ENCODE peak calls at places on chromosome 10, in seven cellular contexts. One of them, this sample, is unnamed.

GRCh38 chr10:24255907-24256306 is 47.0 kb downstream of the KIAA1217 start:
- DNase-seq in left ventricle myocardium inferior: peak
- DNase-seq in GM12891: no peak
- DNase-seq in NCI-H748 treated with DMSO at 0.1 percent for 48 hours: no peak
- DNase-seq in stimulated activated CD4-positive, alpha-beta T cell treated with anti-CD3 and anti-CD28 coated beads, Interleukin-2, amount 100 ng/mL, for 48 hours: no peak
- DNase-seq in NCI-H1092 treated with DMSO at 0.1 percent for 48 hours: no peak
- DNase-seq in NCI-H1105: no peak
- DNase-seq in this sample: no peak

GRCh38 chr10:21265622-21266021 is 259.9 kb downstream of the SKIDA1 start:
- DNase-seq in stimulated activated CD4-positive, alpha-beta T cell treated with anti-CD3 and anti-CD28 coated beads, Interleukin-2, amount 100 ng/mL, for 48 hours: no peak
- DNase-seq in NCI-H748 treated with DMSO at 0.1 percent for 48 hours: no peak
- DNase-seq in NCI-H1105: no peak
- DNase-seq in left ventricle myocardium inferior: no peak
- DNase-seq in GM12891: no peak
- DNase-seq in NCI-H1092 treated with DMSO at 0.1 percent for 48 hours: no peak
- DNase-seq in this sample: no peak

GRCh38 chr10:132142396-132143161 is 44.2 kb upstream of the DPYSL4 start:
- DNase-seq in NCI-H1092 treated with DMSO at 0.1 percent for 48 hours: peak
- DNase-seq in left ventricle myocardium inferior: peak
- DNase-seq in GM12891: peak
- DNase-seq in NCI-H748 treated with DMSO at 0.1 percent for 48 hours: no peak
- DNase-seq in NCI-H1105: peak
- DNase-seq in stimulated activated CD4-positive, alpha-beta T cell treated with anti-CD3 and anti-CD28 coated beads, Interleukin-2, amount 100 ng/mL, for 48 hours: peak
- DNase-seq in this sample: no peak

GRCh38 chr10:68073631-68074403 is 1.3 kb downstream of the HERC4 start:
- DNase-seq in left ventricle myocardium inferior: no peak
- DNase-seq in GM12891: no peak
- DNase-seq in NCI-H748 treated with DMSO at 0.1 percent for 48 hours: no peak
- DNase-seq in NCI-H1105: no peak
- DNase-seq in stimulated activated CD4-positive, alpha-beta T cell treated with anti-CD3 and anti-CD28 coated beads, Interleukin-2, amount 100 ng/mL, for 48 hours: no peak
- DNase-seq in NCI-H1092 treated with DMSO at 0.1 percent for 48 hours: no peak
- DNase-seq in this sample: no peak

GRCh38 chr10:2303169-2303568 is 565.8 kb upstream of the ADARB2 start:
- DNase-seq in NCI-H748 treated with DMSO at 0.1 percent for 48 hours: no peak
- DNase-seq in left ventricle myocardium inferior: no peak
- DNase-seq in NCI-H1092 treated with DMSO at 0.1 percent for 48 hours: no peak
- DNase-seq in NCI-H1105: no peak
- DNase-seq in GM12891: no peak
- DNase-seq in stimulated activated CD4-positive, alpha-beta T cell treated with anti-CD3 and anti-CD28 coated beads, Interleukin-2, amount 100 ng/mL, for 48 hours: no peak
- DNase-seq in this sample: no peak

GRCh38 chr10:60171436-60172013 is 218.2 kb downstream of the ANK3 start:
- DNase-seq in left ventricle myocardium inferior: no peak
- DNase-seq in NCI-H1092 treated with DMSO at 0.1 percent for 48 hours: no peak
- DNase-seq in NCI-H1105: no peak
- DNase-seq in NCI-H748 treated with DMSO at 0.1 percent for 48 hours: no peak
- DNase-seq in GM12891: no peak
- DNase-seq in stimulated activated CD4-positive, alpha-beta T cell treated with anti-CD3 and anti-CD28 coated beads, Interleukin-2, amount 100 ng/mL, for 48 hours: no peak
- DNase-seq in this sample: no peak

GRCh38 chr10:97475936-97476594 is 22.2 kb downstream of the MMS19 start:
- DNase-seq in NCI-H1092 treated with DMSO at 0.1 percent for 48 hours: no peak
- DNase-seq in NCI-H1105: no peak
- DNase-seq in left ventricle myocardium inferior: no peak
- DNase-seq in stimulated activated CD4-positive, alpha-beta T cell treated with anti-CD3 and anti-CD28 coated beads, Interleukin-2, amount 100 ng/mL, for 48 hours: no peak
- DNase-seq in GM12891: no peak
- DNase-seq in NCI-H748 treated with DMSO at 0.1 percent for 48 hours: no peak
- DNase-seq in this sample: no peak

GRCh38 chr10:29140991-29141390 is 147.9 kb upstream of the LYZL1 start:
- DNase-seq in NCI-H1105: no peak
- DNase-seq in stimulated activated CD4-positive, alpha-beta T cell treated with anti-CD3 and anti-CD28 coated beads, Interleukin-2, amount 100 ng/mL, for 48 hours: no peak
- DNase-seq in NCI-H1092 treated with DMSO at 0.1 percent for 48 hours: no peak
- DNase-seq in NCI-H748 treated with DMSO at 0.1 percent for 48 hours: no peak
- DNase-seq in GM12891: no peak
- DNase-seq in left ventricle myocardium inferior: no peak
- DNase-seq in this sample: no peak

GRCh38 chr10:70602665-70603438 is at the start of gene PRF1:
- DNase-seq in left ventricle myocardium inferior: no peak
- DNase-seq in GM12891: peak
- DNase-seq in NCI-H1105: no peak
- DNase-seq in NCI-H748 treated with DMSO at 0.1 percent for 48 hours: no peak
- DNase-seq in NCI-H1092 treated with DMSO at 0.1 percent for 48 hours: no peak
- DNase-seq in stimulated activated CD4-positive, alpha-beta T cell treated with anti-CD3 and anti-CD28 coated beads, Interleukin-2, amount 100 ng/mL, for 48 hours: peak
- DNase-seq in this sample: no peak

GRCh38 chr10:33661580-33662269 is 327.3 kb upstream of the NRP1 start:
- DNase-seq in NCI-H1092 treated with DMSO at 0.1 percent for 48 hours: peak
- DNase-seq in NCI-H1105: no peak
- DNase-seq in GM12891: no peak
- DNase-seq in NCI-H748 treated with DMSO at 0.1 percent for 48 hours: peak
- DNase-seq in stimulated activated CD4-positive, alpha-beta T cell treated with anti-CD3 and anti-CD28 coated beads, Interleukin-2, amount 100 ng/mL, for 48 hours: no peak
- DNase-seq in left ventricle myocardium inferior: peak
- DNase-seq in this sample: no peak